ENCODE peak calls at places on chromosomes 6 and 20, in nine cellular contexts. A is substantia nigra, P is A172, W is right atrium auricular region, V is GM10248, H is ovary, U is fibroblast of the aortic adventitia, L is ACHN, C is iPS-NIHi11. X is an unnamed sample.

GRCh38 chr6:37779111-37779800 is 40.3 kb upstream of the ZFAND3 start:
- DNase-seq in L (peak), A (no peak), P (no peak), C (no peak), V (no peak), H (no peak), W (no peak), U (no peak), X (no peak)

GRCh38 chr6:111794300-111794699 is 79.0 kb downstream of the FYN start:
- DNase-seq in H (no peak), U (no peak), P (no peak), L (no peak), W (no peak), C (no peak), V (no peak), A (no peak), X (no peak)

GRCh38 chr6:24838081-24838480 is 39.4 kb upstream of the ARMH2 start:
- DNase-seq in P (no peak), C (no peak), H (no peak), A (no peak), W (no peak), V (no peak), L (no peak), U (peak), X (no peak)

GRCh38 chr6:143232849-143233248 is 172.2 kb downstream of the AIG1 start:
- DNase-seq in A (no peak), U (peak), P (peak), H (peak), L (peak), W (no peak), C (peak), V (peak), X (no peak)

GRCh38 chr20:15772826-15773225 is 800.4 kb downstream of the KIF16B start:
- DNase-seq in A (no peak), P (peak), C (no peak), U (no peak), W (no peak), V (no peak), L (no peak), H (no peak), X (no peak)

GRCh38 chr6:27752038-27752885 is 159.9 kb downstream of the OR2B2 start:
- DNase-seq in C (peak), V (peak), H (peak), U (peak), W (no peak), P (peak), L (peak), A (peak), X (no peak)

GRCh38 chr6:31128093-31128676 is 7.9 kb upstream of the CDSN start:
- DNase-seq in P (peak), H (peak), W (peak), A (peak), V (peak), U (peak), L (peak), C (peak), X (no peak)

GRCh38 chr6:6612308-6612707 is 23.8 kb downstream of the LY86 start:
- DNase-seq in P (no peak), H (no peak), C (no peak), L (no peak), A (no peak), V (no peak), U (no peak), W (no peak), X (no peak)

GRCh38 chr20:31747640-31748039 is 8.6 kb downstream of the TPX2 start:
- DNase-seq in H (no peak), L (no peak), C (no peak), W (no peak), V (no peak), P (no peak), U (peak), A (no peak), X (no peak)

GRCh38 chr20:57627972-57628650 is 7.9 kb upstream of the ZBP1 start:
- DNase-seq in H (no peak), P (no peak), U (peak), V (no peak), C (no peak), L (no peak), A (peak), W (peak), X (peak)

GRCh38 chr20:46872315-46873211 is 22.1 kb upstream of the EYA2 start:
- DNase-seq in P (peak), U (peak), W (peak), L (no peak), A (no peak), C (peak), H (no peak), V (no peak), X (peak)

GRCh38 chr6:145247677-145248419 is 487.5 kb downstream of the EPM2A start:
- DNase-seq in H (no peak), L (no peak), U (peak), A (no peak), P (peak), W (no peak), C (no peak), V (no peak), X (no peak)

GRCh38 chr20:51660741-51661608 is 107.2 kb downstream of the ATP9A start:
- DNase-seq in H (no peak), P (peak), L (no peak), U (peak), W (no peak), C (no peak), A (no peak), V (no peak), X (no peak)

GRCh38 chr6:38771111-38771694 is 56.1 kb downstream of the DNAH8 start:
- DNase-seq in V (no peak), W (no peak), H (no peak), C (no peak), U (peak), A (no peak), L (no peak), P (no peak), X (no peak)

GRCh38 chr6:170172406-170172805 is 118.5 kb downstream of the DLL1 start:
- DNase-seq in P (no peak), H (no peak), U (no peak), C (no peak), A (no peak), V (no peak), L (no peak), W (no peak), X (peak)

GRCh38 chr6:157323924-157324276 is 581 bp upstream of the TMEM242 start:
- DNase-seq in L (peak), V (peak), P (peak), U (peak), C (peak), W (peak), H (peak), A (no peak), X (peak)

GRCh38 chr6:157909282-157909664 is 72.4 kb upstream of the SYNJ2 start:
- DNase-seq in A (no peak), P (no peak), H (no peak), W (no peak), V (peak), C (no peak), L (no peak), U (no peak), X (no peak)

GRCh38 chr6:34243131-34243771 is 5.6 kb downstream of the SMIM29 start:
- DNase-seq in L (no peak), C (no peak), U (peak), H (no peak), W (no peak), P (peak), A (no peak), V (no peak), X (peak)

GRCh38 chr6:141212296-141212695 is 920.4 kb upstream of the GJE1 start:
- DNase-seq in V (no peak), A (no peak), C (no peak), P (peak), U (no peak), W (no peak), H (no peak), L (no peak), X (no peak)

GRCh38 chr6:4350571-4351505 is 215.5 kb upstream of the ECI2 start:
- DNase-seq in V (no peak), L (no peak), U (peak), A (no peak), P (peak), H (no peak), C (no peak), W (no peak), X (no peak)

GRCh38 chr20:57680131-57680716 is 29.6 kb downstream of the PMEPA1 start:
- DNase-seq in P (peak), V (peak), U (no peak), L (no peak), A (no peak), W (no peak), C (no peak), H (no peak), X (no peak)

GRCh38 chr6:16286151-16286522 is 47.8 kb downstream of the GMPR start:
- DNase-seq in V (peak), W (no peak), U (peak), A (peak), L (peak), P (no peak), C (peak), H (no peak), X (no peak)

GRCh38 chr6:13573669-13574110 is 711 bp upstream of the SIRT5 start:
- DNase-seq in A (peak), C (peak), L (peak), H (peak), P (peak), V (no peak), U (peak), W (no peak), X (no peak)

GRCh38 chr6:54053893-54054391 is 57.3 kb upstream of the MLIP start:
- DNase-seq in L (peak), W (no peak), V (no peak), H (no peak), U (peak), C (peak), A (no peak), P (peak), X (no peak)

GRCh38 chr6:92922216-92922806 is 497.0 kb downstream of the EPHA7 start:
- DNase-seq in U (no peak), V (no peak), W (no peak), H (no peak), C (no peak), L (no peak), P (no peak), A (no peak), X (no peak)

GRCh38 chr6:44253307-44254101 is 3.8 kb downstream of the SLC35B2 start:
- DNase-seq in A (no peak), P (peak), H (peak), V (no peak), W (no peak), L (peak), U (no peak), C (no peak), X (no peak)